ENCODE peak calls at places on chromosomes 11 and 22, in four cellular contexts. R is mucosa of descending colon, S is GM23248, T is neural progenitor cell. H is an unnamed sample.

GRCh38 chr22:45120931-45121330 is 42.8 kb upstream of the NUP50 start:
- DNase-seq in R (no peak), S (no peak), T (no peak), H (no peak)

GRCh38 chr22:49147617-49148175 is 680.0 kb downstream of the BRD1 start:
- DNase-seq in R (no peak), S (no peak), T (no peak), H (no peak)

GRCh38 chr11:107648247-107648646 is 57.3 kb downstream of the ELMOD1 start:
- DNase-seq in R (no peak), S (no peak), T (peak; percentile 77), H (no peak)

GRCh38 chr11:73869234-73869949 is 7.3 kb downstream of the COA4 start:
- DNase-seq in R (peak; percentile 51), S (peak; percentile 28), T (no peak), H (no peak)

GRCh38 chr11:120131941-120132644 is 5.8 kb downstream of the TRIM29 start:
- DNase-seq in R (peak; percentile 31), S (no peak), T (no peak), H (peak; percentile 50)

GRCh38 chr22:36900225-36900624 is 13.2 kb upstream of the CSF2RB start:
- DNase-seq in R (no peak), S (no peak), T (no peak), H (no peak)

GRCh38 chr11:66720899-66721470 is 8.0 kb downstream of the SPTBN2 start:
- DNase-seq in R (no peak), S (no peak), T (no peak), H (no peak)

GRCh38 chr22:33005476-33005875 is 52.7 kb downstream of the SYN3 start:
- DNase-seq in R (no peak), S (no peak), T (no peak), H (no peak)

GRCh38 chr11:99199336-99199735 is 178.6 kb downstream of the CNTN5 start:
- DNase-seq in R (no peak), S (no peak), T (no peak), H (no peak)

GRCh38 chr22:39317084-39317755 is 2.2 kb downstream of the RPL3 start:
- DNase-seq in R (peak; percentile 47), S (peak; percentile 55), T (no peak), H (no peak)

GRCh38 chr22:36366291-36366708 is 21.5 kb downstream of the MYH9 start:
- DNase-seq in R (no peak), S (no peak), T (no peak), H (no peak)

GRCh38 chr11:11157201-11157600 is 195.8 kb downstream of the CSNK2A3 start:
- DNase-seq in R (peak; percentile 21), S (peak; percentile 67), T (peak; percentile 73), H (peak; percentile 73)

GRCh38 chr11:34308049-34308692 is 49.6 kb downstream of the ABTB2 start:
- DNase-seq in R (no peak), S (peak; percentile 66), T (no peak), H (no peak)

GRCh38 chr11:2265854-2266585 is 4.4 kb downstream of the ASCL2 start:
- DNase-seq in R (no peak), S (no peak), T (no peak), H (peak; percentile 37)

GRCh38 chr22:30859714-30860095 is 108.9 kb downstream of the MORC2 start:
- DNase-seq in R (no peak), S (no peak), T (no peak), H (no peak)

GRCh38 chr22:36552300-36552699 is 23.3 kb upstream of the EIF3D start:
- DNase-seq in R (no peak), S (no peak), T (no peak), H (no peak)

GRCh38 chr11:60871378-60872061 is 4.2 kb downstream of the ZP1 start:
- DNase-seq in R (no peak), S (peak; percentile 56), T (no peak), H (no peak)

GRCh38 chr11:92384807-92385206 is 160.2 kb downstream of the FAT3 start:
- DNase-seq in R (no peak), S (peak; percentile 25), T (no peak), H (no peak)

GRCh38 chr11:65927904-65928397 is 8.7 kb downstream of the DRAP1 start:
- DNase-seq in R (peak; percentile 72), S (peak; percentile 31), T (no peak), H (no peak)

GRCh38 chr22:25630446-25630845 is 66.0 kb downstream of the GRK3 start:
- DNase-seq in R (no peak), S (no peak), T (no peak), H (no peak)

GRCh38 chr22:46602025-46602424 is 18.2 kb upstream of the GRAMD4 start:
- DNase-seq in R (peak; percentile 23), S (no peak), T (no peak), H (peak; percentile 76)

GRCh38 chr11:44300881-44301855 is 8.8 kb downstream of the ALX4 start:
- DNase-seq in R (no peak), S (no peak), T (no peak), H (no peak)

GRCh38 chr22:26756675-26757293 is 99.4 kb downstream of the MIAT start:
- DNase-seq in R (peak; percentile 72), S (peak; percentile 87), T (peak; percentile 84), H (peak; percentile 69)

GRCh38 chr11:22869325-22869724 is 9.1 kb upstream of the CCDC179 start:
- DNase-seq in R (no peak), S (no peak), T (no peak), H (no peak)

GRCh38 chr11:118373871-118374270 is 14.5 kb downstream of the UBE4A start:
- DNase-seq in R (no peak), S (no peak), T (no peak), H (no peak)

GRCh38 chr22:36347094-36347493 is 40.7 kb downstream of the MYH9 start:
- DNase-seq in R (no peak), S (no peak), T (no peak), H (peak; percentile 77)

GRCh38 chr11:19116315-19116970 is 525 bp upstream of the ZDHHC13 start:
- DNase-seq in R (no peak), S (no peak), T (peak; percentile 11), H (no peak)
- H3K4me3 ChIP-seq in R (peak overlapping the region; percentile 64), S (peak overlapping the region; percentile 80), T (peak overlapping the region; percentile 68), H (peak overlapping the region; percentile 73)

GRCh38 chr22:28229566-28230483 is 310.8 kb upstream of the PITPNB start:
- DNase-seq in R (no peak), S (peak; percentile 89), T (no peak), H (no peak)

GRCh38 chr22:28231423-28231822 is 312.4 kb upstream of the PITPNB start:
- DNase-seq in R (no peak), S (peak; percentile 52), T (peak; percentile 84), H (no peak)

GRCh38 chr22:28232231-28232630 is 313.2 kb upstream of the PITPNB start:
- DNase-seq in R (no peak), S (no peak), T (peak; percentile 24), H (no peak)

DNA sequence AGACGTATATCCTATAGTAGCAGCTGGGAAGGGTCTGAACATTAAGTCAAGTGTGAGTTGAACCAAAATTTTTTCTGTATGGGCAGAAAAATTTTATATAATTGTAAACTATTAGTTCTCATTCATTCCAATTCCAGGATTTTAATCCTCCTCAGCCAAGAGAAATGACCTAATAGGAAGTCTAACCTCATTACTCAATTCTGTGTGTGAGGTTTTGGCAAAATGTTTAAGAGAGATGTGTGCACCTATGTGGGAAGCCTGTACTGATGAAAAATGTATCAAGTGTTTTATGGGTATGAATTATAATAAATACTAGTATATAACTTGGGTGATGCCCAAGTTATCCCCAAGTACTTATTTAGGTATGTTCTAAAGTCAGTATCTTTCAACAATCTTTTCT is 311.6 kb upstream of the PITPNB start:
- DNase-seq in R (no peak), S (peak; percentile 74), T (no peak), H (no peak)
- H3K4me3 ChIP-seq in R (no peak overlapping the region), S (peak overlapping the region; percentile 43), T (no peak overlapping the region), H (no peak overlapping the region)

GRCh38 chr11:68372625-68373024 is 60.2 kb downstream of the LRP5 start:
- DNase-seq in R (no peak), S (no peak), T (no peak), H (no peak)

GRCh38 chr11:68373189-68373809 is 60.9 kb downstream of the LRP5 start:
- DNase-seq in R (no peak), S (peak; percentile 68), T (no peak), H (no peak)

GRCh38 chr11:68374531-68374930 is 62.1 kb downstream of the LRP5 start:
- DNase-seq in R (no peak), S (peak; percentile 16), T (no peak), H (no peak)

GRCh38 chr11:68375337-68375736 is 62.9 kb downstream of the LRP5 start:
- DNase-seq in R (no peak), S (no peak), T (no peak), H (no peak)

GRCh38 chr11:68373810-68374501 is 61.6 kb downstream of the LRP5 start:
- DNase-seq in R (peak; percentile 63), S (peak; percentile 50), T (peak; percentile 22), H (no peak)
- H3K4me3 ChIP-seq in R (no peak overlapping the region), S (peak overlapping the region; percentile 25), T (no peak overlapping the region), H (no peak overlapping the region)

DNA sequence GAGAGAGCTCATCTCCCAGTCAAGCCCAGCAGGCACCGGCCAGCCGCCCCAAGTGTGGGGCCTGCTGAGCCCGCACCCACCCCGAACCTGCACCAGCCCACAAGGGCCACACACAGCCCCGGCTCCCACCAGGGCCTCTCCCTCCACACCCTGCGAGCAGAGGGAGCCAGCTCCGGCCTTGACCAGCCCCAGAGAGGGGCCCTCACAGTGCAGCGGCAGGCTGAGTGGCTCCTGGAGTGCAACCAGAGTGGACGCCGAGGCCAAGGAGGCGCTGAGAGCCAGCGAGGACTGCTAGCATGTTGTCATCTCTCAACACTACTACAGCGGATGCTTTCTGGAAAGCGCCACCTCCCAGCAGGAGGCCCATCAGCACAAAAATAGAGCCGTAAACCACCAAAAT is 10.9 kb downstream of the DEFB108B start:
- DNase-seq in R (no peak), S (no peak), T (no peak), H (no peak)
- H3K4me3 ChIP-seq in R (no peak overlapping the region), S (no peak overlapping the region), T (no peak overlapping the region), H (no peak overlapping the region)

H was measured in aorta.